ENCODE peak calls at places on chromosomes 13 and 19, in nine cellular contexts. D, Y, I, M, K, W, L, Q and G are unnamed samples. For H3K27me3, the result is how much of the 10 kb centered on the place peaks cover.

GRCh38 chr13:109150691-109151090 is 521.3 kb downstream of the MYO16 start:
- DNase-seq in D (no peak), Y (no peak), I (no peak), M (no peak), K (no peak), W (no peak), L (no peak), Q (no peak), G (no peak)

GRCh38 chr19:13887529-13887928 is 10.6 kb downstream of the NANOS3 start:
- DNase-seq in D (no peak), Y (no peak), I (no peak), M (no peak), K (no peak), W (no peak), L (no peak), Q (no peak), G (peak)

GRCh38 chr19:14544977-14545715 is 15.8 kb downstream of the TECR start:
- DNase-seq in D (no peak), Y (no peak), I (no peak), M (peak), K (peak), W (no peak), L (no peak), Q (no peak), G (no peak)

GRCh38 chr19:52613299-52613906 is 24.8 kb downstream of the ZNF83 start:
- DNase-seq in D (no peak), Y (no peak), I (no peak), M (no peak), K (no peak), W (no peak), L (no peak), Q (no peak), G (no peak)

GRCh38 chr19:18029617-18030338 is 21.8 kb downstream of the ARRDC2 start:
- DNase-seq in D (no peak), Y (no peak), I (no peak), M (peak), K (peak), W (no peak), L (no peak), Q (no peak), G (peak)

GRCh38 chr13:66994097-66994496 is 236.0 kb downstream of the PCDH9 start:
- DNase-seq in D (no peak), Y (no peak), I (peak), M (peak), K (peak), W (peak), L (no peak), Q (peak), G (peak)

GRCh38 chr13:23458972-23459371 is 25.5 kb upstream of the SACS start:
- DNase-seq in D (no peak), Y (no peak), I (no peak), M (no peak), K (no peak), W (no peak), L (no peak), Q (no peak), G (no peak)

GRCh38 chr13:33379597-33379996 is 94.0 kb upstream of the STARD13 start:
- DNase-seq in D (no peak), Y (no peak), I (no peak), M (no peak), K (no peak), W (no peak), L (no peak), Q (no peak), G (no peak)

GRCh38 chr13:98541701-98542203 is 35.2 kb downstream of the STK24 start:
- DNase-seq in D (no peak), Y (no peak), I (no peak), M (no peak), K (no peak), W (no peak), L (no peak), Q (no peak), G (no peak)

GRCh38 chr13:67018775-67019174 is 211.4 kb downstream of the PCDH9 start:
- DNase-seq in D (no peak), Y (no peak), I (no peak), M (no peak), K (no peak), W (no peak), L (no peak), Q (no peak), G (no peak)

GRCh38 chr19:7544626-7545025 is 9.1 kb downstream of the PNPLA6 start:
- DNase-seq in D (no peak), Y (no peak), I (no peak), M (no peak), K (no peak), W (no peak), L (no peak), Q (no peak), G (no peak)

GRCh38 chr19:45231891-45232290 is 13.3 kb downstream of the EXOC3L2 start:
- DNase-seq in D (no peak), Y (no peak), I (no peak), M (no peak), K (no peak), W (no peak), L (no peak), Q (no peak), G (peak)

GRCh38 chr19:48569814-48570213 is 17.8 kb downstream of the SULT2B1 start:
- DNase-seq in D (no peak), Y (no peak), I (no peak), M (no peak), K (no peak), W (no peak), L (no peak), Q (peak), G (no peak)

GRCh38 chr19:8126511-8126910 is 22.9 kb downstream of the FBN3 start:
- DNase-seq in D (no peak), Y (no peak), I (no peak), M (no peak), K (no peak), W (no peak), L (no peak), Q (no peak), G (no peak)

GRCh38 chr19:19362075-19362474 is 41.4 kb downstream of the MAU2 start:
- DNase-seq in D (no peak), Y (no peak), I (no peak), M (no peak), K (no peak), W (no peak), L (no peak), Q (no peak), G (no peak)

GRCh38 chr19:49150106-49150943 is 4.9 kb downstream of the HRC start:
- DNase-seq in D (no peak), Y (peak), I (peak), M (peak), K (peak), W (no peak), L (peak), Q (peak), G (peak)

DNA sequence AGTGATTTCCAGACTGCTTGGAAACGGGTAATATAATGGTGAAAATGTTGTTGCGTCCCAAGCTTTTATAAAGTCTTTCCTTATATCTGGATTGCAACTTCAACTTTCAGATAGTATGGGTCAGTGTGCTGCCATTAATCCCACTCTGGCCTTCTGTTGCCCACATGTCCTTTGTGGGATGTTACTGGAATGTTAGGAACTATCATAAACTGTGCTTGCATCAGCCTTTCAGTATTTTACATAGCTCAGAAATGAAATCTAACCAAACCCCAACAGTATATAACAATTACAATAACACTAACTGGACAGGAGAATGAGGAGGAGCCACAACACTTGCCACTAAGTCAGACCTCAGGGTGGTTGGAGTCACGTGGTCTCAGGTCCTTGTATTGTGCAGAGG is 78.9 kb downstream of the LNX2 start:
- DNase-seq in D (no peak), Y (no peak), I (no peak), M (no peak), K (no peak), W (no peak), L (no peak), Q (no peak), G (no peak)
- H3K27me3 ChIP-seq in D (under half), Y (under half), I (under half), M (under half), K (under half), W (under half), L (under half), Q (under half), G (under half)

DNA sequence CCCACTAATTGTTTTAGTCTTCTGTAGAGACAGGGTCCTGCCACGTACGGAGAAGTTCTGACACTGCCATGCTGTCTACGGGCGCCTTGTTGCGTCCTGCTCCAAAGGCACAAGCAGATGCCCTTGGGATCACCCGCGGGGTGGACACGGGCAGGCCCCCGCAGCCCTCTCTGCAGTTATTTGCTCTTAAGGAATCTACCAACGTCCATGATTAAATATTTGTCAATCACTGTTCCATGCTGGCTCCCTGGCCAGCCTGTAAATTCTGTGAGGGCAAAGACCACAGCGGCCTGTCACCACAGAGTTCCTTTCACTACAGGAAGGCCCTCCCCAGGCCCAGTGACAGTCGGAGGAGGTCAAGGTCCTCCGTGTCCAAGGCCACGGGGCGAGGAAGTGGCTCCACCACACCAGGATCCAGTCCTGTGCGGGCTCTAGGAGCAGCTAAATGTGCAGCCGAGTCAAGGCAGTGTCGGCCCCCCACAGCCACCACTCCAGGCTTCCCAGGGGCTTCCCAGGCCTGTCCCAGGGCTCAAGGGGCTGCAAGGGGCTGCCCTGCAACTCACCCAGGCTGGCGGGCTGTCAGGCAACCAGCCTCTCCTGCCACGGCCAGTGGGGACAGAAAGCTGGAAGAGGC is 2.1 kb downstream of the RNF126 start:
- DNase-seq in D (no peak), Y (no peak), I (no peak), M (no peak), K (peak), W (no peak), L (no peak), Q (no peak), G (no peak)
- TF ChIP-seq CTCF in D (no peak), Y (no peak), I (no peak), M (no peak), K (no peak), W (no peak), L (no peak), Q (no peak), G (no peak)

DNA sequence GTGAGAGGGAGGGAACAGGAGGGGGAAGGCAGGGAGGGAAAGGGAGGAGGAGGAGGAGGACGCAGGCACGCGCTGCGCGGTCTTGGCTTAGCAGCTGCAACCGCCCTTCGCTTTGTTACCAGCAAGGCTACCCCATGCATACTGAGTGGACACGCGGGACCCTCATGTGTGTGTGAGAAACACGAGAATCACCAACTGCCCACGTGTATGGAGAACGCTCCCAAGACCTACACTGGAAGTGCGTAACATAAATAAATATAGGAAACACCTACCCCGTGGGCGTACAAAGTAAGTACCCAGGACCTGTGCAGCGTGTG is 38.0 kb downstream of the DEDD2 start:
- DNase-seq in D (no peak), Y (no peak), I (no peak), M (no peak), K (no peak), W (no peak), L (no peak), Q (no peak), G (no peak)
- H3K27me3 ChIP-seq in D (half or more), Y (under half), I (half or more), M (half or more), K (under half), W (under half), L (under half), Q (half or more), G (under half)

GRCh38 chr19:5515737-5516136 is 52.0 kb downstream of the TINCR start:
- DNase-seq in D (no peak), Y (no peak), I (no peak), M (no peak), K (no peak), W (no peak), L (no peak), Q (no peak), G (no peak)
- TF ChIP-seq CTCF in D (no peak), Y (no peak), I (no peak), M (no peak), K (no peak), W (no peak), L (no peak), Q (no peak), G (peak)

DNA sequence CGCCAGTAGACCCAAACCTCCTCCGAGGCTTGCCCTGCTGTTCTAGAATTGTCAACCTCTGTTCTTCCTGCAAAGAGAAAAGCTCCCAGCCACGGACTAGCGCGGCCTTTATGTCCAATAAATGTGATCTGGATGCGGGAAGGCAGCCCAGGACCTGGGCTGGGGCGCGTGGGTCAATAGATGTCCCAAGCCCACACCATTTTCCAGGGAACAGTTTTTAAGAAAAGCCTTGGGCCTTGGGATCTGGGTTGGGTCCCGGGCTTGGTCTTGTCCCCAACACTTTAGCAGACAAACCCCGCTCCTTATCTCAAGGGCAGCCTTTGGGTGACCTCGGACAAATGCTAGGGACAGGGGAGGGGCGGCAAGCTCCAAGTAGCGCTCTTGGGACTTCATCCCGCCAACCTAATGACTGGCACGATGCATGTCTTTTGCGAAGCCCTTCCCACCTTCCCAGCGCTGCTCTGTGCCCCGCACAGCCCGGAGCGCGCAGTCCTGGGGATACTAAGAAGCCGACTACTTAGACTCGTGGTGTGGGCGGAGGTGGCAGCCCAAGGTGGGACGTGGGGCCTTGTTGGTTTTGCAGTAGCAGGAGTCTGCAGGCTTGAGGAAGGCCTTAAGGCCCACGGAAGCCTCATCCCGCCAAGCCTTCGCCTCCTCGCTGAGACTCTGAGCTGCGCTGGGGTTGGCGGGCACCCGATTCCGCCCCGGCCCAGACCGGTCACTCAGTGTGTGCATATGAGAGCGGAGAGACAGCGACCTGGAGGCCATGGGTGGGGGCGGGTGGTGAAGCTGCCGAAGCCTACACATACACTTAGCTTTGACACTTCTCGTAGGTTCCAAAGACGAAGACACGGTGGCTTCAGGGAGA is 10.8 kb downstream of the SOX21 start:
- DNase-seq in D (no peak), Y (no peak), I (no peak), M (no peak), K (no peak), W (no peak), L (no peak), Q (no peak), G (no peak)
- H3K27me3 ChIP-seq in D (half or more), Y (under half), I (half or more), M (half or more), K (under half), W (under half), L (under half), Q (half or more), G (under half)

DNA sequence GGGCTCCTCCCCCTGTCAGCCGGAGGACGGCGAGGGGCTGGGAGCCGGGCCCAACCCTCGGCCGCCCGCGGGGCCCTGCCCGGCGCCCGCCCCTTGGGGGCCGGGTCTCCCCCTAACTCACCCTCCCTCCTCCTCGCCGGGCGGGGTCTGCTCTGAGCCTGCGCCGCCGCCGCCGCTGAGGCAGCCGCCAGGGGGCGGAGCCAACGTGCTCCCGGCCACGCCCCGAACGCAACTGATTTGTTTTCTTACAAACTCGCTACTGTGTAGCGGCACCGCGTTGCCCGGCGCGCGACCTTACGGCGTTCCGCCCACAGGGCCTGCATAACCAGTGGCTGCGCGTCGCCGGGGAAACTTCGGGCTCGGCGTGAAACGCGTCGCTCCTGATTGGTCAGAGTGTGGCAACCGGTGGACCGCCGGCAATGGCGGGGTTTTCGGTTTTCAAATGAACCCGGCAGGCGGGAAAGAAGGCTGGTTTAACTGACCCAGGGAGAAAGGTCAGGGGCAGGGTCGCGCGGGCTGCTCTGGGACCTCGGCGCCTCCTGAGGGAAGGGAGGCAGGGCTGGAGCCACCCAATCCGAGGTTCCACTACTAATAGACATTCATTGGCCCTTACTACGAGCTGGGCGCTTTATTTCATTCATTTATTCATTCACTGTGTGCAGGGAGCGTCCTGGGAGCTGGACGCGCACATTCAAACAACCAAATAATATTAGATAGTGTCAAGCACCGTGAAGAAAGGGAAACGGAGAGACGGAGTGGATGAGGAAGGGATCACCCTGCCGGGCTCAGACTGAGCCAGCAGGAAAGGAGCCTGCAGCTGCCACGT is at the start of gene CDKN2D:
- DNase-seq in D (peak), Y (peak), I (peak), M (peak), K (peak), W (peak), L (peak), Q (peak), G (peak)
- TF ChIP-seq CTCF in D (no peak), Y (peak), I (peak), M (peak), K (peak), W (peak), L (no peak), Q (peak), G (peak)

GRCh38 chr13:45220403-45220802 is 19.6 kb upstream of the KCTD4 start:
- DNase-seq in D (no peak), Y (no peak), I (no peak), M (no peak), K (no peak), W (no peak), L (no peak), Q (no peak), G (no peak)

GRCh38 chr13:45226024-45226423 is 25.2 kb upstream of the KCTD4 start:
- DNase-seq in D (no peak), Y (no peak), I (no peak), M (no peak), K (no peak), W (no peak), L (no peak), Q (no peak), G (no peak)

GRCh38 chr13:45222919-45223318 is 22.1 kb upstream of the KCTD4 start:
- DNase-seq in D (no peak), Y (no peak), I (no peak), M (no peak), K (no peak), W (no peak), L (no peak), Q (no peak), G (no peak)

GRCh38 chr13:45225370-45225769 is 24.5 kb upstream of the KCTD4 start:
- DNase-seq in D (no peak), Y (no peak), I (no peak), M (no peak), K (no peak), W (no peak), L (no peak), Q (no peak), G (no peak)

GRCh38 chr13:45224181-45224580 is 23.3 kb upstream of the KCTD4 start:
- DNase-seq in D (no peak), Y (no peak), I (no peak), M (no peak), K (no peak), W (no peak), L (no peak), Q (no peak), G (no peak)
- H3K27me3 ChIP-seq in D (under half), Y (under half), I (under half), M (under half), K (under half), W (under half), L (under half), Q (under half), G (under half)

DNA sequence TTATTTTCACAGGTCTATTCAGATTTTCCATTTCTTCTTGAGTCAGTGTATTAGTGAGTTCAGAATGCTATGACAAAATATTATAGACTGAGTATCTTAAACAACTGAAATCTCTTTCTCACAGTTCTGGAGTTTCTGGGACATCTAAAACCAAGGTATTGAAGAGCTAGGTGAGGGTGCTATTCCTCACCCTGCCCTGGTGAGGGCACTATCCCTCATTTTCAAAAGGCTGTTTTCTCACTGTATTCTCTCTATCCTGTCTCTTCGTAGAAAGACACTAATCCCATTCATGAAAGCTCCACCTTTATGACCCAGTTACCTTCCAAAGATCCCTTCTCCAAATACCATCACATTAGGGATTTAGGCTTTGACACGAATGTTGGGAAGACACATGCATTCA is 1617.1 kb downstream of the PCDH9 start:
- DNase-seq in D (no peak), Y (no peak), I (no peak), M (no peak), K (no peak), W (no peak), L (no peak), Q (no peak), G (no peak)
- TF ChIP-seq CTCF in D (peak), Y (no peak), I (peak), M (no peak), K (no peak), W (no peak), L (no peak), Q (no peak), G (no peak)